ENCODE peak calls at places on chromosomes 4 and X, in four cellular contexts. O is H1, L is left lung, H is osteocyte. E is an unnamed sample.

GRCh38 chr4:144666539-144667175 is 20.7 kb downstream of the HHIP start:
- DNase-seq in H (no peak), O (no peak), L (no peak), E (no peak)

GRCh38 chr4:6354626-6355025 is 85.0 kb downstream of the WFS1 start:
- DNase-seq in H (no peak), L (peak), O (no peak), E (no peak)

GRCh38 chrX:154436597-154437397 is at the start of gene GDI1:
- DNase-seq in O (no peak), L (peak), H (peak), E (peak)

GRCh38 chr4:4627111-4627510 is 85.3 kb upstream of the STX18 start:
- DNase-seq in L (no peak), H (no peak), O (no peak), E (no peak)

GRCh38 chr4:85725727-85726170 is 250.8 kb downstream of the ARHGAP24 start:
- DNase-seq in L (no peak), H (no peak), O (no peak), E (peak)

GRCh38 chr4:139857021-139857420 is 191.4 kb downstream of the MGST2 start:
- DNase-seq in L (no peak), O (no peak), H (no peak), E (no peak)

GRCh38 chrX:112058255-112058654 is 24.3 kb downstream of the TRPC5 start:
- DNase-seq in L (no peak), H (no peak), O (no peak), E (no peak)

GRCh38 chr4:187071896-187072295 is 348.2 kb upstream of the FAT1 start:
- DNase-seq in L (no peak), H (no peak), O (no peak), E (no peak)

GRCh38 chrX:25523574-25523973 is 507.8 kb upstream of the ARX start:
- DNase-seq in L (no peak), H (no peak), O (peak), E (no peak)

GRCh38 chr4:40502936-40503335 is 126.7 kb downstream of the RBM47 start:
- DNase-seq in L (no peak), O (no peak), H (no peak), E (no peak)

GRCh38 chr4:149144060-149144459 is 671.6 kb downstream of the IQCM start:
- DNase-seq in L (no peak), H (no peak), O (no peak), E (no peak)

GRCh38 chr4:5980436-5981155 is 37.6 kb downstream of the C4orf50 start:
- DNase-seq in H (no peak), O (no peak), L (no peak), E (no peak)

GRCh38 chrX:55907968-55908607 is 190.5 kb downstream of the RRAGB start:
- DNase-seq in O (peak), L (peak), H (peak), E (peak)

GRCh38 chr4:112633477-112634235 is 3.1 kb downstream of the ZGRF1 start:
- DNase-seq in O (no peak), H (no peak), L (no peak), E (no peak)

GRCh38 chrX:54043084-54043483 is 1.2 kb downstream of the PHF8 start:
- DNase-seq in O (no peak), L (no peak), H (no peak), E (no peak)

GRCh38 chrX:44020693-44021092 is 47.5 kb upstream of the NDP start:
- DNase-seq in L (no peak), H (no peak), O (no peak), E (no peak)

GRCh38 chrX:107675823-107676555 is 47.7 kb downstream of the PRPS1 start:
- DNase-seq in H (no peak), O (no peak), L (no peak), E (peak)

GRCh38 chr4:170259631-170260153 is 169.9 kb upstream of the AADAT start:
- DNase-seq in L (no peak), O (peak), H (no peak), E (no peak)

GRCh38 chr4:7295201-7295916 is 103.0 kb downstream of the SORCS2 start:
- DNase-seq in L (peak), H (no peak), O (no peak), E (no peak)

GRCh38 chr4:1956631-1957030 is 52.1 kb downstream of the NELFA start:
- DNase-seq in O (no peak), L (no peak), H (no peak), E (no peak)

GRCh38 chr4:180153587-180153986 is 2089.6 kb upstream of the TENM3 start:
- DNase-seq in H (no peak), O (no peak), L (no peak), E (no peak)

GRCh38 chr4:61841710-61842109 is 641.6 kb downstream of the ADGRL3 start:
- DNase-seq in H (no peak), L (no peak), O (no peak), E (no peak)

GRCh38 chr4:114599231-114600065 is 841 bp downstream of the UGT8 start:
- DNase-seq in O (no peak), H (no peak), L (peak), E (peak)

GRCh38 chr4:2390780-2391490 is 27.5 kb downstream of the ZFYVE28 start:
- DNase-seq in O (no peak), H (no peak), L (no peak), E (no peak)

GRCh38 chr4:38664704-38665401 is 854 bp downstream of the KLF3 start:
- DNase-seq in L (peak), O (no peak), H (no peak), E (no peak)

GRCh38 chr4:22884157-22884556 is 191.4 kb downstream of the GBA3 start:
- DNase-seq in O (no peak), H (no peak), L (no peak), E (no peak)

GRCh38 chrX:101617211-101618191 is at the start of gene ARMCX6:
- DNase-seq in O (no peak), H (peak), L (peak), E (peak)
- TF ChIP-seq CTCF in O (peak), H (peak), L (peak), E (no peak)

GRCh38 chr4:184511156-184511555 is 36.8 kb upstream of the IRF2 start:
- DNase-seq in H (no peak), L (no peak), O (no peak), E (no peak)

GRCh38 chr4:184503869-184504300 is 29.5 kb upstream of the IRF2 start:
- DNase-seq in L (no peak), O (no peak), H (peak), E (no peak)

GRCh38 chr4:184504385-184504784 is 30.0 kb upstream of the IRF2 start:
- DNase-seq in O (no peak), L (no peak), H (no peak), E (no peak)

GRCh38 chr4:184510431-184510830 is 36.1 kb upstream of the IRF2 start:
- DNase-seq in O (no peak), L (no peak), H (no peak), E (no peak)

GRCh38 chr4:184506527-184507121 is 32.3 kb upstream of the IRF2 start:
- DNase-seq in H (peak), O (no peak), L (no peak), E (peak)
- TF ChIP-seq CTCF in H (no peak), O (peak), L (peak), E (no peak)

GRCh38 chrX:21524008-21524407 is 134.1 kb downstream of the KLHL34 start:
- DNase-seq in H (no peak), O (no peak), L (no peak), E (no peak)
- TF ChIP-seq CTCF in H (no peak), O (no peak), L (no peak), E (no peak)

DNA sequence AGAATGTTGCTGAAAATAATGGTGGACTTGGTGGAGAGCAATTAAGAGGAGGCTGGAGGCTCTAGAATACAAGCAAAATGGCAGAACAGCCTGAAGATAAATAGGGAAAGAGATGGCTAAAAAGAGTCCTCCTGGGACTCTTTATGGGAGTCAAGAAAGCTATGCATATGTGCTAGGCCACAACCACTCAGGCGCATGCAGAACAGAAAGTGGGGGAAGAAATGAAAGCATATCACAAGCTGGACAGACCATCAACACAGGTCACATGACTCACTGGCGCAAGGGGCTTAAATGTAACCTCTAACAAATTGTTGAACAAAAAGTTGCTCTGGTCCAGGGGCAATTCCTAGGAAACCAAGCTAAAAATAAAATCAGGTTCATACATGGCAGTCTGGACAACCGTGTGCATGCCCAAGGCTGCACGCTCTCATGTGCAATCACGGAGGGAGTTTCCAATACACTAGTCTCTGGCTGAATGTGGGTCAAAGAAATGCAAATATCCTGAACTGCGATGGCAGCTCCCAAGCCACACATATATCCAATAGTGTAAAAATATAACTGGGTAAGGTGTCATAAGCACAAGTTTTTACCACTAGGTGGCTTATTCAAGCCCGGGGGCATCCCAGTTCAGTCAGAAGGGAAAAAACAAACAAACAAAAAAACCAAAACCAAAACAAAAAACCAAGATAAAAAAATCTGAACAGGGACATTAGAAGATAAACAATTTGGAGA is 45.4 kb downstream of the ZNF711 start:
- DNase-seq in L (no peak), H (no peak), O (no peak), E (no peak)
- TF ChIP-seq CTCF in L (no peak), H (no peak), O (no peak), E (no peak)

GRCh38 chr4:88573995-88574394 is 18.3 kb upstream of the HERC3 start:
- DNase-seq in L (no peak), H (no peak), O (no peak), E (no peak)
- TF ChIP-seq CTCF in L (no peak), H (peak), O (peak), E (no peak)

DNA sequence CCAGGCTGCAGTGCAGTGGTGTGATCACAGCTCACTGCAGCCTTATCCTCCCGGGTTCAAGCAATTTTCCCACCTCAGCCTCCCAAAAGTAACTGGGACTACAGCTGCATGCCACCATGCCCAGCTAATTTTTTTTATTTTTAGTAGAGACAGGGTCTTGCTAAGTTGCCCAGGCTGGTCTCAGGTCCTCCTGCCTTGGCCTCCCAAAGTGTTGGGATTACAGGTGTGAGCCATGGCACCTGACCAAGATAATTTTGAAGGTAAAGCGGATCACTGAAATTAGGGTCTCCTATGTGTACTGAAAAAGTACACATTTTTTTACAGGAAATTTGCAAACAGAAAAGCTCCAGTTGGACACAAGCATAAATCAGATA is 4.8 kb downstream of the SAT1 start:
- DNase-seq in O (no peak), L (no peak), H (no peak), E (no peak)
- TF ChIP-seq CTCF in O (no peak), L (no peak), H (no peak), E (no peak)

GRCh38 chr4:25993564-25994185 is 79.7 kb downstream of the SMIM20 start:
- DNase-seq in H (no peak), L (no peak), O (peak), E (no peak)
- TF ChIP-seq CTCF in H (no peak), L (no peak), O (peak), E (no peak)

E was measured in activated B cell treated with CpG ODN at 0.5 μM for 24 hours.